ENCODE peak calls at places on chromosomes 2 and 18, in six cellular contexts. T is neural progenitor cell; Z is esophagus squamous epithelium; Q is fibroblast of villous mesenchyme; C is CD8-positive, alpha-beta T cell; D is nephron progenitor cell. S is an unnamed sample.

GRCh38 chr2:71154798-71155197 is 24.4 kb downstream of the MPHOSPH10 start:
- DNase-seq in C (no peak), T (peak), Q (no peak), Z (no peak), D (no peak), S (no peak)

GRCh38 chr2:85413592-85414421 is 3.6 kb upstream of the CAPG start:
- DNase-seq in T (peak), Z (no peak), Q (peak), D (peak), C (no peak), S (no peak)

GRCh38 chr2:178764097-178764496 is 43.1 kb downstream of the TTN start:
- DNase-seq in T (no peak), C (no peak), D (no peak), Q (no peak), Z (no peak), S (no peak)

GRCh38 chr2:220300806-220301205 is 673.4 kb downstream of the SLC4A3 start:
- DNase-seq in Z (no peak), C (no peak), T (no peak), Q (no peak), D (no peak), S (no peak)

GRCh38 chr2:30026091-30027055 is 105.0 kb upstream of the ALK start:
- DNase-seq in T (peak), D (peak), Z (no peak), Q (peak), C (no peak), S (no peak)

GRCh38 chr2:24538720-24539119 is 47.7 kb downstream of the NCOA1 start:
- DNase-seq in Z (no peak), T (no peak), D (no peak), C (no peak), Q (no peak), S (no peak)

GRCh38 chr2:127451981-127452380 is 33.8 kb downstream of the PROC start:
- DNase-seq in Z (no peak), T (no peak), D (no peak), Q (no peak), C (no peak), S (no peak)

GRCh38 chr2:136136921-136137320 is 19.0 kb upstream of the CXCR4 start:
- DNase-seq in T (no peak), C (no peak), Q (no peak), Z (no peak), D (no peak), S (no peak)

GRCh38 chr2:80169811-80170594 is 134.5 kb downstream of the LRRTM1 start:
- DNase-seq in T (no peak), Q (no peak), Z (no peak), D (no peak), C (no peak), S (no peak)

GRCh38 chr2:8462280-8462679 is 219.6 kb upstream of the ID2 start:
- DNase-seq in T (no peak), D (no peak), C (no peak), Z (no peak), Q (no peak), S (no peak)

GRCh38 chr2:29066989-29067605 is 7.2 kb downstream of the PCARE start:
- DNase-seq in Q (no peak), D (no peak), C (no peak), T (no peak), Z (no peak), S (no peak)

GRCh38 chr2:44748-45341 is 1.5 kb downstream of the FAM110C start:
- DNase-seq in Q (no peak), T (no peak), C (no peak), Z (no peak), D (no peak), S (no peak)

GRCh38 chr18:74196220-74197119 is 48.1 kb downstream of the TIMM21 start:
- DNase-seq in C (peak), T (peak), Q (peak), D (peak), Z (no peak), S (no peak)

GRCh38 chr2:74007120-74007519 is 22.4 kb downstream of the TET3 start:
- DNase-seq in Z (no peak), T (no peak), D (no peak), C (no peak), Q (no peak), S (no peak)

GRCh38 chr2:215419113-215419512 is 16.8 kb downstream of the FN1 start:
- DNase-seq in C (no peak), Q (no peak), Z (no peak), D (no peak), T (no peak), S (no peak)

DNA sequence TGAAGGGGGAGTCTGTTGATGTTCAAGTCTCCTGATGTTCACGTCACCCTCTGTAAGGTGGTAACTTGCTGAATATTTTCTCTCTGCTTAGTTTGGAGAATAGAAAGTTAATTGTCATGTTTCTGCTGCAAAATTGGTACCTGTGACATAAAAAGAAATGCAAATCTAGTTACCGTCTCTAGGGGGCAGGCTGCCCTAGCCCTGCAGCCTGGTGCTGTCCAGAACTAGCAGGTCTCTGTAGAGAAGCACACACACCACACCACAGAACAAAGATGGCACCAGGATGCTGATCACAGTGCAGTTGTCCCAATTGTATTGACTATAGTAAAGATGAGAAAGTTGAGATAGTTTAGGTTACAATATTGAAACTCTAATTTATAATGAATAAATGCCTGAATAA is 47.0 kb downstream of the SLC9A4 start:
- DNase-seq in Z (no peak), Q (peak), T (peak), D (peak), C (no peak), S (no peak)
- TF ChIP-seq CTCF in Z (peak), Q (peak), T (peak), D (peak), C (no peak), S (no peak)

GRCh38 chr2:157810037-157810436 is 66.1 kb downstream of the ACVR1 start:
- DNase-seq in Z (no peak), C (no peak), D (no peak), T (no peak), Q (no peak), S (no peak)

GRCh38 chr2:157805519-157805918 is 70.6 kb downstream of the ACVR1 start:
- DNase-seq in D (no peak), Q (no peak), T (no peak), C (no peak), Z (no peak), S (no peak)

GRCh38 chr2:157806426-157806825 is 69.7 kb downstream of the ACVR1 start:
- DNase-seq in Q (no peak), D (no peak), C (no peak), T (no peak), Z (no peak), S (no peak)

GRCh38 chr2:157809212-157809611 is 66.9 kb downstream of the ACVR1 start:
- DNase-seq in Q (peak), D (no peak), C (no peak), T (no peak), Z (no peak), S (no peak)

DNA sequence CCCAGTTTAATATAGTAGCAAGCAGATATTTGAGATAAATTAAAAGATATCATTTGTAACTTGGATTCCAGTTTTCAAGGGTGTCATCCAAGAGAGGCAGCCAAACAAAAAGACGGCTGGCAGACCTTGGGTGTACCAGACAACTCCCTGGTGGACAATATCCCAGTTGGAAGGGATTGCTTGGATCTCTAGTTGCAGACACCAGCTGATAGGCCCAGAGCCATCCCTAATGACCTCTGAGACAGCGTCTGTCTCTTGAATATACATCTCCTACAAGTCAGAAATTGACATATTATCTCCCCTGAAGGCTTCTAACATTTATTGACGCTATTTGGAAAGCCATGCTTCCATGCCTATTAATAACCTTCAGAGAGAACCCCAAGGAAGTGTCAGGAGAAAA is 67.7 kb downstream of the ACVR1 start:
- DNase-seq in T (no peak), D (no peak), Z (no peak), Q (no peak), C (no peak), S (no peak)
- TF ChIP-seq CTCF in T (no peak), D (no peak), Z (no peak), Q (no peak), C (no peak), S (no peak)

GRCh38 chr2:170932948-170933347 is 3.9 kb downstream of the GORASP2 start:
- DNase-seq in Z (no peak), T (no peak), Q (no peak), C (no peak), D (no peak), S (no peak)
- TF ChIP-seq CTCF in Z (no peak), T (no peak), Q (no peak), C (no peak), D (no peak), S (no peak)

GRCh38 chr2:153477096-153477555 is 1.4 kb downstream of the RPRM start:
- DNase-seq in Q (no peak), Z (no peak), C (no peak), D (peak), T (peak), S (peak)
- TF ChIP-seq CTCF in Q (peak), Z (peak), C (no peak), D (peak), T (peak), S (no peak)

DNA sequence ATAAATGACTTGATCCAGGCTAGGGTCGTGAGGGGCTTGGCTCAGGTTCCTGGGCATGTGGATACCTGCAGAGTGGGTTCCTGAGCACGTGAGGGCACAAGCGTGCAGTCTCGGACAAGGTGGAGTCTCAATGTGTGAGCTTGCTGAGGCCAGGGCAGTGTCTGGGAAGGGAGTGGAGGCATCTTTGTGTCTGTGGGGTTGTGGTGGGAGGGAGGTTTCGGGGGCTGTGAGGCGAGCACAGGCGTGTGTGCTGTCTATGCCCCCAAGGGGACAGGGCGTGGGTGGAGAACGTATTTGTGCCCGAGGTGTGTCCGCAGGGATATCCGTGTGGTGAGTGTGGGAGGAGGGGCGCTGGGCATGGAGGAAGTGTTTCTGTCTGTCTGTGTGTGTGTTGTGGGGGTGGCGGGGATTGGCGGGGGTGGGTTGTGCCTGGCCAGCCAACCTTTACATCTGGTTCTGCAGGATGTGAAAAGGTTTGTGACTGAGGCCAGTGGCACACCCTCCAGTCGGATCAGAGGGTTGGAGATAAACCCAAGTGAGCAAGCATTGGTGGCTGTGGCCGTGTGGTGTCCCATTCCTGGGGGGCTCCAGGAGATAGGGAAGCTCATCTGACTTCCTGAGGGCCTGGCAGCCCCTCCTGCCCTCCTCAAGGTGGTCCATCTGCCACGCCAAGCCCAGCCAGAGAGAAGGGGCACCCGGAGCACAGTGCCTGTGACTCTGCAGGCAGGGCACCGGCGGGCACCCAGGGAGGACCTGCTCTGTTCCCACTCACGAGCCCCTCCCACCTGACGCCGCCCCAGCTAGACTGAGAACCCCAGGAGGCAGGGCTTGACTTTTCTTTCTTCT is 57.1 kb downstream of the ZFP36L2 start:
- DNase-seq in C (peak), T (no peak), Z (peak), D (no peak), Q (no peak), S (no peak)
- TF ChIP-seq CTCF in C (no peak), T (no peak), Z (no peak), D (no peak), Q (no peak), S (no peak)

GRCh38 chr2:239267411-239267941 is 133.3 kb downstream of the HDAC4 start:
- DNase-seq in Z (peak), Q (peak), C (peak), T (peak), D (no peak), S (no peak)
- TF ChIP-seq CTCF in Z (no peak), Q (peak), C (peak), T (no peak), D (no peak), S (no peak)

GRCh38 chr2:144490017-144490416 is 29.9 kb downstream of the ZEB2 start:
- DNase-seq in D (no peak), T (no peak), Z (no peak), C (no peak), Q (no peak), S (no peak)
- TF ChIP-seq CTCF in D (no peak), T (no peak), Z (no peak), C (no peak), Q (no peak), S (no peak)

S was measured in omental fat pad.